ENCODE peak calls at places on chromosomes 3 and 15, in six cellular contexts. W, L, Z, T, U and R are unnamed samples.
A peak's percentile ranks its signal among the peaks of the same experiment; 100 is the strongest.

GRCh38 chr3:194042947-194043346 is 93.0 kb upstream of the HES1 start:
- DNase-seq in Z (no peak), W (no peak), L (peak; percentile 16), T (no peak), U (no peak), R (no peak)

GRCh38 chr3:85303156-85303555 is 344.4 kb downstream of the CADM2 start:
- DNase-seq in Z (no peak), T (no peak), W (no peak), U (no peak), L (no peak), R (no peak)

GRCh38 chr15:42059661-42060476 is 34.5 kb downstream of the PLA2G4D start:
- DNase-seq in U (no peak), Z (no peak), L (peak; percentile 28), W (peak; percentile 51), T (peak; percentile 49), R (no peak)

GRCh38 chr15:48928877-48929538 is 34.7 kb downstream of the SHC4 start:
- DNase-seq in T (no peak), L (no peak), Z (no peak), U (no peak), W (no peak), R (peak; percentile 4)

GRCh38 chr3:43366880-43367279 is 80.5 kb downstream of the SNRK start:
- DNase-seq in W (peak; percentile 36), T (no peak), L (no peak), U (peak; percentile 85), Z (no peak), R (no peak)

GRCh38 chr15:46170326-46170725 is 535.5 kb downstream of the SQOR start:
- DNase-seq in T (no peak), L (no peak), U (no peak), W (no peak), Z (no peak), R (no peak)

GRCh38 chr3:184737641-184738518 is 26.0 kb upstream of the MAGEF1 start:
- DNase-seq in L (no peak), T (peak; percentile 86), U (no peak), Z (peak; percentile 76), W (no peak), R (no peak)

GRCh38 chr15:44101944-44102343 is 93.1 kb downstream of the FRMD5 start:
- DNase-seq in W (no peak), T (peak; percentile 35), L (peak; percentile 25), U (no peak), Z (no peak), R (no peak)

GRCh38 chr3:95476534-95476933 is 1337.9 kb upstream of the EPHA6 start:
- DNase-seq in W (no peak), U (no peak), L (no peak), T (no peak), Z (no peak), R (no peak)

GRCh38 chr3:12405432-12406272 is 78.6 kb upstream of the TSEN2 start:
- DNase-seq in T (peak; percentile 92), L (peak; percentile 99), U (peak; percentile 93), W (peak; percentile 83), Z (no peak), R (peak; percentile 81)

GRCh38 chr15:43329222-43329959 is 982 bp downstream of the LCMT2 start:
- DNase-seq in W (peak; percentile 22), U (no peak), Z (no peak), L (no peak), T (no peak), R (no peak)

GRCh38 chr15:52011711-52012144 is 7.3 kb upstream of the MAPK6 start:
- DNase-seq in U (no peak), Z (no peak), W (peak; percentile 35), L (peak; percentile 50), T (no peak), R (peak; percentile 92)

GRCh38 chr3:4461459-4462090 is 5.5 kb downstream of the SUMF1 start:
- DNase-seq in L (no peak), Z (no peak), W (no peak), U (no peak), T (no peak), R (no peak)

GRCh38 chr15:77722759-77723460 is 90.2 kb upstream of the LINGO1 start:
- DNase-seq in T (no peak), U (no peak), W (no peak), Z (no peak), L (no peak), R (no peak)

GRCh38 chr3:140298569-140299070 is 363.6 kb downstream of the CLSTN2 start:
- DNase-seq in W (no peak), L (no peak), U (no peak), T (no peak), Z (no peak), R (no peak)

GRCh38 chr3:156024904-156025303 is 95.5 kb upstream of the KCNAB1 start:
- DNase-seq in Z (no peak), T (peak; percentile 10), L (no peak), U (no peak), W (no peak), R (no peak)

GRCh38 chr3:15754047-15754446 is 43.7 kb downstream of the ANKRD28 start:
- DNase-seq in L (no peak), U (no peak), Z (no peak), W (no peak), T (no peak), R (no peak)

GRCh38 chr3:81186412-81186811 is 575.0 kb downstream of the GBE1 start:
- DNase-seq in Z (no peak), W (no peak), U (no peak), L (no peak), T (no peak), R (no peak)

GRCh38 chr3:557972-558371 is 361.4 kb downstream of the CHL1 start:
- DNase-seq in L (no peak), Z (no peak), W (no peak), T (no peak), U (no peak), R (no peak)

GRCh38 chr3:195182470-195182795 is 88.5 kb downstream of the XXYLT1 start:
- DNase-seq in W (peak; percentile 70), Z (no peak), L (no peak), U (no peak), T (no peak), R (peak; percentile 79)

GRCh38 chr3:161371441-161372320 is at the start of gene SPTSSB:
- DNase-seq in W (peak; percentile 20), T (peak; percentile 59), L (peak; percentile 42), Z (peak; percentile 54), U (no peak), R (no peak)

GRCh38 chr15:33201376-33202189 is 7.1 kb upstream of the FMN1 start:
- DNase-seq in W (peak; percentile 7), T (peak; percentile 89), Z (peak; percentile 81), U (peak; percentile 89), L (peak; percentile 76), R (peak; percentile 70)
- H3K4me3 ChIP-seq in W (peak overlapping the region; percentile 39), T (peak overlapping the region; percentile 53), Z (peak overlapping the region; percentile 5), U (peak overlapping the region; percentile 15), L (peak overlapping the region; percentile 27), R (no peak overlapping the region)

GRCh38 chr15:60134609-60135008 is 130.5 kb downstream of the FOXB1 start:
- DNase-seq in W (no peak), U (peak; percentile 29), L (no peak), Z (no peak), T (no peak), R (no peak)
- TF ChIP-seq CTCF in W (no peak), U (no peak), L (no peak), Z (peak; percentile 64), T (peak; percentile 38), R (peak; percentile 57)

DNA sequence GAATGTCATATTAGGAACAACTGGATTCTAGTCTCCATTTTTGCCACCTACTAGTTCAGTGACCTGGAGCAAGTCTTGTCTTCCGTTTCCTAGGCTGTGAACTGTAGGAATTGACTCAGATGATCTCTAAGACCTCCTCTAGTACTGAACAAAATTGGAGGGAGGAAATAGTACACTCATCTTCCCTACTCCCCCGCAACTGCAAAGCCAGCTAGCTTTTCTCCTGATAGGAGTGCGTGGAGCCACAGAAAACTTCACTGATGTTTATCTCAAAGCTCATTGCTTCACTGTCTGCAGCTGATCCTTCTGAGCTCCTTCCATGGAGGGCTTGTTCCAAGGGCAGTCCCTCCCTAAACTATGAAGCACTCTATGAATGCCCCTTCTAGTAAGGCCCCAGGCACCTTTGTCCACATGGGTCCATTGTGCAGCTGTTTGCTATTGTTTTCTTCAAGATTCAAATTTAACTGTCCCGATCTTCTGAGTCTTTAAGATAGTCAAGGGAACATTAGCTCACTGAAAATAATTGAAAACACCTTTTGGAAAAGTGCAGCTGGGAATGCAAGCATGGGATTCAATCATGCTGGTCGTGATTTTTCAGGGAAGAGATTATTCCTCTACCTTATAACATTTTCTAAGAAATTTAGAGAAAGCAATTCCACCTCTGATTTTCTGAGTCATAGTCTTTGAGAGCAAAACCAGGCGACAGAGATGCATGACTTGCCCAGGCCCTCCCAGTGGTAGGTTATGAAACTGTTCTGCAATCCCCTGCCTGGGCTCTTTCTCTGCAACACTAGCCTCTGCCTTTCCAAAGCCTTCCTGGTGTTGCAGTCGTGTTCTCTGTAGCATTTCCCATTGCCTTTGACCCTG is 24.3 kb downstream of the FILIP1L start:
- DNase-seq in U (no peak), T (no peak), L (peak; percentile 67), Z (no peak), W (peak; percentile 17), R (no peak)
- H3K4me3 ChIP-seq in U (no peak overlapping the region), T (no peak overlapping the region), L (no peak overlapping the region), Z (no peak overlapping the region), W (no peak overlapping the region), R (no peak overlapping the region)

DNA sequence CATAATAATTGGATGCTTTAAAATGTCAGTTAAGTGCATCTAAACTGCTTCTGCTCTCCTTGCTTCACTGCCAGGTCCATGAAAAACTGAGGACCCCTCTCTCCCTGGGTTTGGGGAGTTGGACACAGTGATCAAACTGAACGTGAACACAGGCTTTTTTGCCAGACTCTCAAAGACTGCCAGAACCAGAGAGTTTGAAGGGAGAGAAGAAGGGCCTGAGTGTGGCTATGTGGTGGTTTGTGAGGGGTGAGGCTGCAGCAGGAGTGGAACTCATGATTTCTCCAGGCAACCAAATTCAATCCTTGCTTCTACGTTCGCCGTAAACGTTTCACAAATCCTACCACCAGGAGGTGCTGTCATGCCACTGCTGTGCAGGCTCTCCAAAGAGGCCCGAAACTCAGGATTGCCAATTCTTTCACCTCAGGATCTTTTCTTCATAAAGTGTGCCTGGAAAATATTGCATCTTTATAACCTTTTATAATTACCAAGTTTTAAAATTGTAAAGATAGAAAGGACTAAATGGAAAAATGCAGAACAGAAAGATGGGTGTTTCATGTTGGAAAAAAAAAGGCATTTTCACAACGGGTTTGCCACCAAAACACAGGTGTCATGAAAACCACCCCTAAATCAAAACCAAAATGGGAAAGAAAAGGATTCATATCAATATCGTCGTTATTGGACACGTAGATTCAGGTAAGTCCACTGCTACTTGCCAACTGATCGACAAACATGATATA is 19.7 kb downstream of the TM4SF4 start:
- DNase-seq in T (peak; percentile 51), Z (no peak), U (no peak), L (peak; percentile 64), W (peak; percentile 65), R (no peak)
- TF ChIP-seq CTCF in T (peak; percentile 73), Z (peak; percentile 62), U (peak; percentile 76), L (peak; percentile 91), W (peak; percentile 80), R (peak; percentile 84)

GRCh38 chr15:74311734-74312444 is 55.6 kb downstream of the CYP11A1 start:
- DNase-seq in Z (no peak), U (no peak), L (peak; percentile 34), T (peak; percentile 25), W (no peak), R (no peak)
- H3K4me3 ChIP-seq in Z (no peak overlapping the region), U (no peak overlapping the region), L (no peak overlapping the region), T (no peak overlapping the region), W (no peak overlapping the region), R (no peak overlapping the region)

GRCh38 chr3:53921296-53921695 is 29.6 kb upstream of the SELENOK start:
- DNase-seq in W (no peak), U (no peak), T (no peak), Z (no peak), L (peak; percentile 21), R (no peak)
- TF ChIP-seq CTCF in W (peak; percentile 55), U (no peak), T (peak; percentile 41), Z (peak; percentile 32), L (peak; percentile 61), R (peak; percentile 63)

GRCh38 chr3:109339186-109339585 is 1.8 kb upstream of the DPPA4 start:
- DNase-seq in U (no peak), L (no peak), T (no peak), W (no peak), Z (no peak), R (no peak)
- H3K4me3 ChIP-seq in U (no peak overlapping the region), L (no peak overlapping the region), T (no peak overlapping the region), W (no peak overlapping the region), Z (no peak overlapping the region), R (no peak overlapping the region)